ENCODE peak calls at places on chromosome 17, in nine cellular contexts. S, F, X, I, E, V, D, M and Z are unnamed samples.
A peak's percentile ranks its signal among the peaks of the same experiment; 100 is the strongest.

GRCh38 chr17:10754109-10754508 is 24.3 kb upstream of the TMEM220 start:
- DNase-seq in F (peak; percentile 24), X (peak; percentile 80), E (no peak), D (no peak), V (peak; percentile 31), M (no peak), I (no peak), S (no peak), Z (peak; percentile 76)

GRCh38 chr17:27873746-27874145 is 19.4 kb downstream of the LYRM9 start:
- DNase-seq in M (no peak), F (no peak), E (no peak), V (no peak), I (no peak), X (no peak), S (no peak), D (no peak), Z (no peak)

GRCh38 chr17:3697157-3697515 is 1.2 kb upstream of the P2RX5 start:
- DNase-seq in F (no peak), M (no peak), E (no peak), X (no peak), S (no peak), I (no peak), V (no peak), D (no peak), Z (no peak)

GRCh38 chr17:45197108-45197507 is 24.6 kb upstream of the FMNL1 start:
- DNase-seq in S (no peak), X (no peak), I (no peak), V (no peak), D (no peak), M (no peak), F (no peak), E (no peak), Z (no peak)

GRCh38 chr17:27319536-27320221 is 25.8 kb downstream of the WSB1 start:
- DNase-seq in F (peak; percentile 77), I (peak; percentile 77), D (no peak), M (peak; percentile 74), V (peak; percentile 91), X (no peak), E (no peak), S (no peak), Z (no peak)

GRCh38 chr17:75317671-75318070 is 28.4 kb upstream of the SLC25A19 start:
- DNase-seq in V (no peak), F (no peak), I (no peak), D (no peak), E (no peak), X (no peak), S (no peak), M (no peak), Z (peak; percentile 60)

GRCh38 chr17:57396515-57396921 is 140.2 kb downstream of the MSI2 start:
- DNase-seq in E (no peak), F (no peak), V (no peak), I (no peak), D (no peak), X (no peak), M (no peak), S (no peak), Z (no peak)

GRCh38 chr17:57521606-57522435 is 223.3 kb downstream of the CCDC182 start:
- DNase-seq in I (no peak), E (no peak), F (no peak), D (no peak), V (no peak), M (no peak), S (no peak), X (no peak), Z (no peak)

GRCh38 chr17:39177256-39177655 is 11.3 kb upstream of the ARL5C start:
- DNase-seq in E (no peak), S (no peak), D (no peak), V (peak; percentile 34), M (no peak), X (peak; percentile 73), F (no peak), I (no peak), Z (peak; percentile 66)

GRCh38 chr17:38852771-38853291 is 690 bp downstream of the RPL23 start:
- DNase-seq in D (no peak), V (no peak), I (no peak), S (peak; percentile 41), E (no peak), M (no peak), X (no peak), F (no peak), Z (no peak)

GRCh38 chr17:41547921-41548843 is 20.1 kb upstream of the KRT19 start:
- DNase-seq in S (no peak), D (no peak), E (no peak), X (peak; percentile 95), I (no peak), V (peak; percentile 98), F (peak; percentile 51), M (peak; percentile 70), Z (no peak)

GRCh38 chr17:71327376-71328059 is 793.3 kb upstream of the SOX9 start:
- DNase-seq in S (no peak), X (no peak), F (no peak), M (no peak), V (peak; percentile 48), D (no peak), E (no peak), I (no peak), Z (no peak)

GRCh38 chr17:74605361-74605760 is 13.3 kb upstream of the CD300LD start:
- DNase-seq in X (peak; percentile 43), I (peak; percentile 62), F (peak; percentile 51), M (no peak), D (no peak), V (peak; percentile 88), E (no peak), S (no peak), Z (no peak)

GRCh38 chr17:76188213-76189060 is 47.4 kb upstream of the FOXJ1 start:
- DNase-seq in I (no peak), X (no peak), E (no peak), M (no peak), S (no peak), V (no peak), D (no peak), F (no peak), Z (no peak)

GRCh38 chr17:38877130-38877851 is 7.4 kb downstream of the LASP1 start:
- DNase-seq in F (no peak), D (no peak), X (no peak), I (no peak), V (no peak), M (no peak), S (no peak), E (peak; percentile 37), Z (peak; percentile 68)

GRCh38 chr17:50207792-50208567 is 6.5 kb upstream of the COL1A1 start:
- DNase-seq in D (peak; percentile 4), M (no peak), V (no peak), E (no peak), F (no peak), S (no peak), I (no peak), X (no peak), Z (no peak)
- H3K4me1 ChIP-seq in D (no peaks in the 10 kb centered on the region), M (no peaks in the 10 kb centered on the region), V (peaks cover 50% of the 10 kb centered on the region), E (peaks cover 4% of the 10 kb centered on the region), F (peaks cover 4% of the 10 kb centered on the region), S (no peaks in the 10 kb centered on the region), I (peaks cover 60% of the 10 kb centered on the region), X (peaks cover 27% of the 10 kb centered on the region), Z (peaks cover 46% of the 10 kb centered on the region)

GRCh38 chr17:64685705-64686104 is 23.6 kb upstream of the SMURF2 start:
- DNase-seq in M (no peak), S (no peak), D (no peak), X (no peak), F (no peak), E (no peak), V (no peak), I (no peak), Z (no peak)

GRCh38 chr17:64688481-64688880 is 26.4 kb upstream of the SMURF2 start:
- DNase-seq in M (no peak), S (no peak), D (no peak), I (no peak), E (no peak), V (no peak), F (no peak), X (no peak), Z (no peak)

GRCh38 chr17:64686705-64687104 is 24.6 kb upstream of the SMURF2 start:
- DNase-seq in E (no peak), D (no peak), I (no peak), S (no peak), X (no peak), F (no peak), V (no peak), M (no peak), Z (no peak)

GRCh38 chr17:64687959-64688358 is 25.9 kb upstream of the SMURF2 start:
- DNase-seq in M (no peak), I (no peak), S (no peak), E (no peak), D (no peak), V (peak; percentile 21), F (no peak), X (no peak), Z (no peak)

DNA sequence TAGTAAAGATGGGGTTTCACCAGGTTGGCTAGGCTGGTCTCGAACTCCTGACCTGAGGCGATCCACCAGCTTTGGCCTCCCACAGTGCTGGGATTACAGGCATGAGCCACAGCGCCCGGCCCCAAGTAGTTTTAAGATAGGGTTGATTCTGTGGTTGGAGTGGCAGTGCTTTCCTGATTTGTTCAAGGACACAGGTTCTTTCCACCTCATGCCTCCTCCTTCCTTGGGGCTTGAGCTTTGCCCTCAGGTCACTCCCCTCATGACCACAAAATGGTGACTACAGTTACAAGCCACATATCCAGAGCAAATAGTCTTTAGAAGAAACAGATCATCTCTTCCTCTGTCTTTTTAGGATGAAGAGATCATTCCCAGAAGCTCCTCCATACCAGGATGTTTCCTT is 25.3 kb upstream of the SMURF2 start:
- DNase-seq in X (no peak), D (no peak), F (no peak), I (no peak), M (no peak), S (no peak), E (no peak), V (no peak), Z (no peak)
- H3K4me1 ChIP-seq in X (peaks cover 42% of the 10 kb centered on the region), D (no peaks in the 10 kb centered on the region), F (no peaks in the 10 kb centered on the region), I (no peaks in the 10 kb centered on the region), M (no peaks in the 10 kb centered on the region), S (no peaks in the 10 kb centered on the region), E (no peaks in the 10 kb centered on the region), V (no peaks in the 10 kb centered on the region), Z (no peaks in the 10 kb centered on the region)

GRCh38 chr17:5785867-5786509 is 201.7 kb upstream of the NLRP1 start:
- DNase-seq in F (no peak), S (no peak), I (no peak), D (no peak), V (no peak), X (no peak), M (no peak), E (no peak), Z (no peak)
- H3K4me1 ChIP-seq in F (no peaks in the 10 kb centered on the region), S (no peaks in the 10 kb centered on the region), I (no peaks in the 10 kb centered on the region), D (no peaks in the 10 kb centered on the region), V (no peaks in the 10 kb centered on the region), X (no peaks in the 10 kb centered on the region), M (no peaks in the 10 kb centered on the region), E (no peaks in the 10 kb centered on the region), Z (peaks cover 13% of the 10 kb centered on the region)

GRCh38 chr17:64323774-64324173 is 60.7 kb upstream of the TEX2 start:
- DNase-seq in I (no peak), V (no peak), D (no peak), E (no peak), M (no peak), S (no peak), X (no peak), F (no peak), Z (no peak)
- H3K4me1 ChIP-seq in I (peaks cover 86% of the 10 kb centered on the region), V (no peaks in the 10 kb centered on the region), D (no peaks in the 10 kb centered on the region), E (peaks cover 10% of the 10 kb centered on the region), M (no peaks in the 10 kb centered on the region), S (peaks cover 5% of the 10 kb centered on the region), X (no peaks in the 10 kb centered on the region), F (peaks cover 12% of the 10 kb centered on the region), Z (peaks cover 7% of the 10 kb centered on the region)